ENCODE peak calls at places on chromosomes 7 and 10, in four cellular contexts. T is OCI-LY7, B is lower lobe of right lung, H is breast epithelium. O is an unnamed sample.

GRCh38 chr7:29320577-29320976 is 126.0 kb downstream of the CHN2 start:
- DNase-seq in H (no peak), B (no peak), T (no peak), O (no peak)

GRCh38 chr10:33315891-33316290 is 18.6 kb downstream of the NRP1 start:
- DNase-seq in H (no peak), T (no peak), B (no peak), O (no peak)

GRCh38 chr7:156640949-156641485 is 443 bp downstream of the RNF32 start:
- DNase-seq in T (peak; percentile 75), H (no peak), B (peak; percentile 65), O (no peak)

GRCh38 chr7:24963218-24963617 is 16.8 kb downstream of the OSBPL3 start:
- DNase-seq in T (peak; percentile 77), H (no peak), B (peak; percentile 62), O (no peak)

GRCh38 chr10:64271983-64272382 is 750.8 kb downstream of the REEP3 start:
- DNase-seq in T (no peak), B (no peak), H (no peak), O (no peak)

GRCh38 chr7:25788961-25789620 is 362.9 kb upstream of the NFE2L3 start:
- DNase-seq in H (no peak), T (no peak), B (no peak), O (no peak)

GRCh38 chr7:106273009-106273695 is 11.6 kb downstream of the NAMPT start:
- DNase-seq in T (no peak), B (no peak), H (no peak), O (peak; percentile 53)

GRCh38 chr10:80829562-80829961 is 291.9 kb downstream of the SH2D4B start:
- DNase-seq in T (no peak), H (no peak), B (no peak), O (no peak)

GRCh38 chr7:966291-967069 is 8.9 kb downstream of the COX19 start:
- DNase-seq in T (no peak), H (no peak), B (peak; percentile 14), O (no peak)

GRCh38 chr7:963236-964078 is 9.0 kb upstream of the ADAP1 start:
- DNase-seq in H (no peak), B (peak; percentile 48), T (peak; percentile 60), O (no peak)

GRCh38 chr7:962401-963081 is 8.1 kb upstream of the ADAP1 start:
- DNase-seq in H (no peak), T (no peak), B (peak; percentile 44), O (no peak)

GRCh38 chr7:961546-962400 is 7.3 kb upstream of the ADAP1 start:
- DNase-seq in B (peak; percentile 35), H (peak; percentile 35), T (no peak), O (no peak)

DNA sequence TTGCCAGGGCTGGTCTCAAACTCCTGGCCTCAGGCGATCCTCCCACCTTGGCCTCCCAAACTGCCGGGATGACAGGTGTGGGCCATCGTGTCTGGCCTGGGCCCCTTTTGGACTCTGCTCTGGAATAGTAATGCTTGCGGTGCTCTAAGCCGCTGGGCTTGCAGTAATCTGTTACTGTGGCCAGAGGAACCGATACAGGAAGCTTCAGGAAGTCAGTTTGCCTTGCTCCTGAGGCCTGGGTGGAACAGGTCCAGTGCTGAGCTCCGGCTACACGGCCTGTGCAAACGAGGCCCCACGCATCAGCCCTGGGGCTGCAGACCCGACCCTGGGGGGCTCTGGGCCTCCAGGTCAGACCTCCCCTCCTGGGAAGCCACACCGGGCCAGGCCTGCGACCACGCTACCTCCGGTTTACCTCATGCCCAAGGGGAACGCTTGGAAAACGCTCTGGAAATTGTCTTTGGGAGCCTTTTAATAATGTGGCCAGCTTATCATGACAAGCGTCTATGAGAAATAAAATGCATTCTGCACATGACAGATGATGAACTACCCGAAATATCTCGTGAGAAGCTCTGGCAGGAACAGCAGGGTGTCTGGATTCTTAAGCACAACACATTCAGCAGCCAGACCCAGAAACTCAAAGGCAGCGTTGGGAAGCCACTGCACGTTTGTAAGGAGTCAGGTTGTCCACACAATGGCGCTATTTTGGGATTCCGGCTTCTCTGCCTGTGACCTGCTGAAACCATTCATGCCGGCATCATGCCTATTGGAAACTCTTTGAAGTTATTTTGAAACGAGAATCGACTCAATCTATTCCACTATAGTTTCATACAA is 10.1 kb upstream of the ADAP1 start:
- DNase-seq in H (no peak), B (peak; percentile 44), T (peak; percentile 43), O (no peak)
- TF ChIP-seq CTCF in H (no peak), B (no peak), T (peak; percentile 38), O (no peak)

GRCh38 chr7:82017334-82017943 is 247.6 kb upstream of the HGF start:
- DNase-seq in H (no peak), B (no peak), T (peak; percentile 19), O (no peak)
- TF ChIP-seq CTCF in H (no peak), B (peak; percentile 40), T (peak; percentile 82), O (peak; percentile 42)

GRCh38 chr7:151020231-151020630 is 4.1 kb downstream of the ATG9B start:
- DNase-seq in B (no peak), T (no peak), H (no peak), O (no peak)
- TF ChIP-seq CTCF in B (no peak), T (no peak), H (no peak), O (no peak)

GRCh38 chr10:78937800-78938694 is 130.7 kb upstream of the ZMIZ1 start:
- DNase-seq in H (no peak), T (peak; percentile 43), B (no peak), O (peak; percentile 46)
- TF ChIP-seq CTCF in H (no peak), T (peak; percentile 75), B (peak; percentile 34), O (peak; percentile 29)

GRCh38 chr7:99500637-99501009 is 542 bp upstream of the ZNF394 start:
- DNase-seq in H (no peak), T (no peak), B (no peak), O (no peak)

GRCh38 chr7:99499356-99499712 is 747 bp downstream of the ZNF394 start:
- DNase-seq in B (no peak), T (peak; percentile 24), H (no peak), O (peak; percentile 36)

GRCh38 chr7:99498546-99498944 is 1.5 kb downstream of the ZNF394 start:
- DNase-seq in H (no peak), B (no peak), T (no peak), O (no peak)

GRCh38 chr7:99497771-99498545 is 2.1 kb downstream of the ZNF394 start:
- DNase-seq in T (no peak), B (no peak), H (no peak), O (no peak)

DNA sequence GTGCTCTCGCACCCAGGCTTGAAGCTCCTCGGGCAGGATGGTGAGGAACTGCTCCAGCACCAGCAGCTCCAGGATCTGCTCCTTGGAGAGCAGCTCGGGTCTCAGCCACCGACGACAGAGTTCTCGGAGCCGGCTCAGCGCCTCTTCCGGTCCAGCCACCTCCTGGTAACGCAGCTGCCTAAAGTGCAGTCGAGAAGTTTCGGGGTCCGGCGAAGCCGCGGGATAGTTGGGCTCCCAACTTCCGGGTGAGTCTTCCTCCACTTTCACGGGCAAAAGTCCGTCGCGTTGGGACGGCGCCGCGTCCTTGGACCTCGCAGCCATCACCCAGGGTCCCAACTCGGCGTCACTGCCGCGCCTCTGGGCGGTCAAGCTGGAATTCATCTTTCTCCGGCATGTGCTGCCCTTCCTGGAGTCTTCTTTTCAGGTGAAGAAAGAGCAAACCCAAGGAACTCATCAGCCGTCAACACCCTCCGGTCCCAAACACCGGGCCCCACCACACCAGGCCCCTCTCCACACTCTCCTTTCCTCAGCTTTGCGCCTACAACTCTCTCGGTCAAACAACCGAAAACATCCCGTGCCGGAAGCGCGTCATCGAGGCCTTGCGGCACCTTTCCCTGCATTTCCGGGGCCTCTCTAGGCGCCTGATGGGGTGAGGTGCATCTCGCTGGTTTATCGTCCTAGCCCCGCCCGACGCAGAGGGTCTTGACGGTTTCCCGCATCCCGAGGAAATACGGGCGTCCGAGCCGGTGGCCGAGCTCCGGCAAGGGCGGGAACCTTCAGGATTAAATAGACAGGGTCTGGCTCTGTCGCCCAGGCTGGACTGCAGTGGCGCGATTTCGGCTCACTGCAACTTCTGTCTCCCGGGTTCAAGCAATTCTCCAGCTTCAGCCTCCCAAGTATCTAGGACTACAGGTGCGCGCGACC is at the start of gene ZNF394:
- DNase-seq in H (peak; percentile 84), B (peak; percentile 96), T (peak; percentile 93), O (peak; percentile 85)
- TF ChIP-seq CTCF in H (no peak), B (no peak), T (no peak), O (peak; percentile 0)

O was measured in GM13977.